ENCODE peak calls at places on chromosomes 13 and 19, in six cellular contexts. One of them, this sample, is unnamed.

GRCh38 chr19:7628589-7629311 is 595 bp downstream of the XAB2 start:
- DNase-seq in H1: no peak
- DNase-seq in mesendoderm: no peak
- DNase-seq in neuronal stem cell: no peak
- DNase-seq in H9: no peak
- DNase-seq in IMR-90: no peak
- DNase-seq in this sample: peak

GRCh38 chr19:53552001-53552721 is 14.2 kb downstream of the ZNF331 start:
- DNase-seq in neuronal stem cell: no peak
- DNase-seq in IMR-90: no peak
- DNase-seq in H9: no peak
- DNase-seq in H1: no peak
- DNase-seq in mesendoderm: no peak
- DNase-seq in this sample: no peak

GRCh38 chr13:51934461-51935087 is 72.8 kb downstream of the CCDC70 start:
- DNase-seq in neuronal stem cell: no peak
- DNase-seq in mesendoderm: no peak
- DNase-seq in IMR-90: no peak
- DNase-seq in H9: peak
- DNase-seq in H1: no peak
- DNase-seq in this sample: no peak

GRCh38 chr13:48595330-48596127 is 58.2 kb upstream of the CYSLTR2 start:
- DNase-seq in mesendoderm: peak
- DNase-seq in H9: peak
- DNase-seq in H1: no peak
- DNase-seq in neuronal stem cell: no peak
- DNase-seq in IMR-90: peak
- DNase-seq in this sample: peak

GRCh38 chr13:44298314-44298713 is 75.3 kb upstream of the SERP2 start:
- DNase-seq in H1: no peak
- DNase-seq in neuronal stem cell: no peak
- DNase-seq in H9: no peak
- DNase-seq in mesendoderm: no peak
- DNase-seq in IMR-90: peak
- DNase-seq in this sample: no peak

GRCh38 chr19:5564930-5565329 is 2.8 kb downstream of the TINCR start:
- DNase-seq in mesendoderm: no peak
- DNase-seq in neuronal stem cell: no peak
- DNase-seq in IMR-90: no peak
- DNase-seq in H9: no peak
- DNase-seq in H1: no peak
- DNase-seq in this sample: no peak

GRCh38 chr19:1566392-1567115 is 1.6 kb downstream of the MEX3D start:
- DNase-seq in mesendoderm: peak
- DNase-seq in IMR-90: peak
- DNase-seq in H1: peak
- DNase-seq in neuronal stem cell: peak
- DNase-seq in H9: peak
- DNase-seq in this sample: peak

GRCh38 chr13:45333973-45334922 is 6.7 kb downstream of the TPT1 start:
- DNase-seq in mesendoderm: no peak
- DNase-seq in neuronal stem cell: no peak
- DNase-seq in H9: no peak
- DNase-seq in IMR-90: peak
- DNase-seq in H1: no peak
- DNase-seq in this sample: peak

GRCh38 chr13:30998548-30999140 is 66.2 kb downstream of the TEX26 start:
- DNase-seq in H1: no peak
- DNase-seq in mesendoderm: no peak
- DNase-seq in IMR-90: peak
- DNase-seq in neuronal stem cell: no peak
- DNase-seq in H9: no peak
- DNase-seq in this sample: no peak

GRCh38 chr13:33739254-33739653 is 78.7 kb upstream of the RFC3 start:
- DNase-seq in H9: no peak
- DNase-seq in IMR-90: no peak
- DNase-seq in H1: no peak
- DNase-seq in mesendoderm: no peak
- DNase-seq in neuronal stem cell: no peak
- DNase-seq in this sample: no peak

GRCh38 chr19:6057651-6058365 is 52.5 kb downstream of the RFX2 start:
- DNase-seq in mesendoderm: no peak
- DNase-seq in IMR-90: no peak
- DNase-seq in H1: no peak
- DNase-seq in H9: no peak
- DNase-seq in neuronal stem cell: no peak
- DNase-seq in this sample: no peak

GRCh38 chr19:23542562-23542961 is 144.4 kb downstream of the ZNF675 start:
- DNase-seq in neuronal stem cell: no peak
- DNase-seq in mesendoderm: no peak
- DNase-seq in H1: no peak
- DNase-seq in IMR-90: no peak
- DNase-seq in H9: no peak
- DNase-seq in this sample: no peak

GRCh38 chr13:113654591-113655357 is 3.2 kb downstream of the ATP4B start:
- DNase-seq in H9: no peak
- DNase-seq in neuronal stem cell: no peak
- DNase-seq in IMR-90: no peak
- DNase-seq in H1: no peak
- DNase-seq in mesendoderm: no peak
- DNase-seq in this sample: no peak

GRCh38 chr19:38323276-38323675 is 3.6 kb downstream of the KCNK6 start:
- DNase-seq in H1: no peak
- DNase-seq in IMR-90: no peak
- DNase-seq in neuronal stem cell: no peak
- DNase-seq in H9: no peak
- DNase-seq in mesendoderm: no peak
- DNase-seq in this sample: no peak

GRCh38 chr19:1804858-1805257 is 7.2 kb downstream of the ATP8B3 start:
- DNase-seq in IMR-90: no peak
- DNase-seq in mesendoderm: no peak
- DNase-seq in neuronal stem cell: no peak
- DNase-seq in H9: no peak
- DNase-seq in H1: no peak
- DNase-seq in this sample: no peak

GRCh38 chr19:43934055-43934984 is 762 bp downstream of the ZNF45 start:
- DNase-seq in H9: no peak
- DNase-seq in IMR-90: peak
- DNase-seq in H1: no peak
- DNase-seq in mesendoderm: peak
- DNase-seq in neuronal stem cell: no peak
- DNase-seq in this sample: peak

GRCh38 chr19:45507864-45508680 is 793 bp downstream of the VASP start:
- DNase-seq in IMR-90: no peak
- DNase-seq in H9: peak
- DNase-seq in mesendoderm: peak
- DNase-seq in neuronal stem cell: no peak
- DNase-seq in H1: no peak
- DNase-seq in this sample: peak

GRCh38 chr19:6187374-6187773 is 51.9 kb downstream of the ACSBG2 start:
- DNase-seq in IMR-90: no peak
- DNase-seq in H1: no peak
- DNase-seq in H9: no peak
- DNase-seq in neuronal stem cell: no peak
- DNase-seq in mesendoderm: no peak
- DNase-seq in this sample: no peak

GRCh38 chr19:15251010-15251748 is 18.9 kb upstream of the EPHX3 start:
- DNase-seq in neuronal stem cell: no peak
- DNase-seq in mesendoderm: no peak
- DNase-seq in IMR-90: peak
- DNase-seq in H1: no peak
- DNase-seq in H9: no peak
- DNase-seq in this sample: peak
- H3K18ac ChIP-seq in neuronal stem cell: peak
- H3K18ac ChIP-seq in mesendoderm: no peak
- H3K18ac ChIP-seq in IMR-90: peak
- H3K18ac ChIP-seq in H1: no peak
- H3K18ac ChIP-seq in H9: no peak
- H3K18ac ChIP-seq in this sample: peak

DNA sequence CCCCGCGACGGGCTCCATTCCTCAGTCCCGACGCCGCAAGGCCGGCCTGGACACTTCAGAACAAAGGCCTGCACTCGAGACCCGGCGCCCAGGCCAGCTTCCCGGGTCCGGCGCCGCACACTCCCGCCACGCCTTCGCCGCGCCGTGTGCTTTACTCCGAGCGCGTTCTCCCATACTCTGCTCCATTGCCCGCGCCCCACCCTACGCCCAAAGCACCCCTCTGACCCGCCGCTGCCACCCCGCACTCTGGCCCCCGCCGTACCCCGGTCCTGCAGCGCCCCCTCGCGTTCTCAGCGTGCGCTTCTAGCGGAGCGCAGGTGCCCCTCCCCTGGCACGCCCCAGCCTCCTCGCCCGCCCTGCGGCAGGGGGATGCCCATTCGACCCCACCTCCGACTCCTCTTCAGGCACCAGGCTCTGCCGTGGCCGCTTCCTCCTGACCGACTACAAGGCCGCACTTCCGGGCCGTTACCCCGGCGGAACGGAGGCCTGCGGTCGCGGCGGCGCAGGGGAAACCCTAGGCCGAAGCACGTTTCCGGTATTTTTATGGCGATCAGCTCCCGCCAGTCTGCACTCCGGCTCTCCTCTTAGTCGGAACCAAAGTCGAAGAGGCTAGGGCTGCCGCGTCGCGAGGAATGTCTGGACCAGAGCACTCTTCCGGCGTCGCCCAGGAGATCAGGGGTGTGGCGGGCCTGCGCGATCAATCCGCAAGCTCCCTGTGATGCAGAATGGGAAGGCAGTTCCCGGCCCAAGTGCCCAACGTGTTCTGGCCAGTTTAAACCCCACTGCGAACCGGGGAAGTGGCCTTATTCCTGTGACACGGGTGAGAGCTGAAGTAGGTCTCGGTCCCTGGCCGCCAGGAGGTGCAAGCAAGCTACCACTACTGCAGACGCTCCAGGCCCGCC is at the start of gene ZBTB45:
- DNase-seq in mesendoderm: peak
- DNase-seq in neuronal stem cell: peak
- DNase-seq in H1: peak
- DNase-seq in H9: peak
- DNase-seq in IMR-90: peak
- DNase-seq in this sample: peak
- H3K18ac ChIP-seq in mesendoderm: peak
- H3K18ac ChIP-seq in neuronal stem cell: peak
- H3K18ac ChIP-seq in H1: peak
- H3K18ac ChIP-seq in H9: peak
- H3K18ac ChIP-seq in IMR-90: peak
- H3K18ac ChIP-seq in this sample: peak

GRCh38 chr19:17078038-17078919 is 2.7 kb downstream of the MYO9B start:
- DNase-seq in mesendoderm: peak
- DNase-seq in IMR-90: no peak
- DNase-seq in H1: no peak
- DNase-seq in H9: no peak
- DNase-seq in neuronal stem cell: no peak
- DNase-seq in this sample: no peak

GRCh38 chr19:17078920-17079709 is 3.5 kb downstream of the MYO9B start:
- DNase-seq in H9: no peak
- DNase-seq in H1: no peak
- DNase-seq in mesendoderm: peak
- DNase-seq in neuronal stem cell: no peak
- DNase-seq in IMR-90: peak
- DNase-seq in this sample: no peak

GRCh38 chr19:17081672-17082630 is 6.4 kb downstream of the MYO9B start:
- DNase-seq in H1: no peak
- DNase-seq in IMR-90: no peak
- DNase-seq in mesendoderm: peak
- DNase-seq in H9: no peak
- DNase-seq in neuronal stem cell: no peak
- DNase-seq in this sample: no peak

GRCh38 chr19:17080441-17080803 is 4.8 kb downstream of the MYO9B start:
- DNase-seq in IMR-90: no peak
- DNase-seq in neuronal stem cell: no peak
- DNase-seq in mesendoderm: no peak
- DNase-seq in H1: no peak
- DNase-seq in H9: no peak
- DNase-seq in this sample: no peak

DNA sequence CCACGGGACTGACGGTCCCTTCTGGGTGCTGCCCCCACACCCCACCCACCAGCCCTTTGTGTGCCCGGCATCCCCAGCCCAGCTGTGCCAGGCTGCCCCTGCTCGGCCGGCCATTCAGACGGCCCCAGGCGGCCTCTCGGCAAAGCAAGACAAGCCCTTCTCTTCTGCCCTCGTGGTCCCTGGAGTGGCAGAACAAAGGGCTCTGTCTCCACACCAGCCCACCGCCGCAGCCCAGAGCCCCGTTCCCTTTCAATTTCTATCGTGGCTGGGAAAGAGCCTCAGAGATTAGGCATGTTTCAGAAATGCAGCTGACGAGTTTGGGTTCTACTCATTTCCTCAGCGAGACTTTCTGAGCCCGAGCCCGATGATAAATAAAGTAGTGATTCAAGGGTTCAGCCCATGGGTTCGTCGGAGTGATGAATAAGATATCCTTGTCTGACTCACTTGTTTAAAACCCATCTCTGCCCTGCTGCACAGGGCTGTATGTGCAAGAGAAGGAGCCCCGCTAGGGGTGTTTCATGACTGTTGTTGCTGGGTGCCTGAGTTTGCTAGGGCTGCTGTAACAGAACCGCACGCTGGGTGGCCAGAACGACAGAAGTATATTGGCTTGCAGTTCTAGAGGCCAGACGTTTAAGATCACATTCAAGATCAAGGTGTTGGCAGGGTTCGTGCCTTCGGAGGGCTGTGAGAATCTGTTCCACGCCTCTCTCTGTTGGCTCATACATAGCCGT is 4.3 kb downstream of the MYO9B start:
- DNase-seq in mesendoderm: no peak
- DNase-seq in H9: no peak
- DNase-seq in H1: no peak
- DNase-seq in IMR-90: peak
- DNase-seq in neuronal stem cell: peak
- DNase-seq in this sample: peak
- H3K18ac ChIP-seq in mesendoderm: no peak
- H3K18ac ChIP-seq in H9: no peak
- H3K18ac ChIP-seq in H1: peak
- H3K18ac ChIP-seq in IMR-90: peak
- H3K18ac ChIP-seq in neuronal stem cell: peak
- H3K18ac ChIP-seq in this sample: peak

GRCh38 chr19:33176670-33177416 is 17.3 kb upstream of the LRP3 start:
- DNase-seq in mesendoderm: peak
- DNase-seq in H9: peak
- DNase-seq in IMR-90: peak
- DNase-seq in neuronal stem cell: peak
- DNase-seq in H1: peak
- DNase-seq in this sample: peak
- H3K18ac ChIP-seq in mesendoderm: peak
- H3K18ac ChIP-seq in H9: peak
- H3K18ac ChIP-seq in IMR-90: no peak
- H3K18ac ChIP-seq in neuronal stem cell: peak
- H3K18ac ChIP-seq in H1: no peak
- H3K18ac ChIP-seq in this sample: peak